ENCODE peak calls at places on chromosomes 5 and 9, in ten cellular contexts. U, E, G, L, T, P, Q, R, M and F are unnamed samples.
A peak's percentile ranks its signal among the peaks of the same experiment; 100 is the strongest.

GRCh38 chr5:35454011-35454525 is 163.6 kb upstream of the SPEF2 start:
- DNase-seq in U (no peak), E (peak; percentile 65), G (no peak), L (no peak), T (no peak), P (no peak), Q (no peak), R (no peak), M (no peak), F (no peak)

GRCh38 chr5:57698785-57699184 is 216.2 kb upstream of the ACTBL2 start:
- DNase-seq in U (peak; percentile 56), E (peak; percentile 58), G (peak; percentile 31), L (no peak), T (no peak), P (no peak), Q (no peak), R (no peak), M (no peak), F (no peak)

GRCh38 chr5:134438268-134438622 is 26.6 kb upstream of the CDKN2AIPNL start:
- DNase-seq in U (no peak), E (peak; percentile 86), G (peak; percentile 97), L (no peak), T (no peak), P (peak; percentile 27), Q (no peak), R (no peak), M (peak; percentile 48), F (peak; percentile 95)

GRCh38 chr9:79858509-79858908 is 286.7 kb downstream of the TLE4 start:
- DNase-seq in U (no peak), E (peak; percentile 57), G (peak; percentile 55), L (no peak), T (no peak), P (no peak), Q (no peak), R (no peak), M (peak; percentile 44), F (peak; percentile 4)

GRCh38 chr9:75186767-75187380 is 98.6 kb downstream of the OSTF1 start:
- DNase-seq in U (no peak), E (peak; percentile 23), G (peak; percentile 55), L (peak; percentile 17), T (no peak), P (no peak), Q (no peak), R (no peak), M (peak; percentile 23), F (peak; percentile 33)

GRCh38 chr5:38622723-38623129 is 66.3 kb upstream of the LIFR start:
- DNase-seq in U (no peak), E (no peak), G (no peak), L (no peak), T (no peak), P (no peak), Q (no peak), R (no peak), M (no peak), F (no peak)

GRCh38 chr5:677131-678101 is 15.7 kb downstream of the TPPP start:
- DNase-seq in U (no peak), E (no peak), G (no peak), L (no peak), T (no peak), P (no peak), Q (no peak), R (no peak), M (no peak), F (no peak)

GRCh38 chr9:103707181-103707580 is 386.9 kb upstream of the SMC2 start:
- DNase-seq in U (no peak), E (peak; percentile 0), G (no peak), L (no peak), T (no peak), P (no peak), Q (no peak), R (no peak), M (no peak), F (peak; percentile 16)

GRCh38 chr5:65070026-65070425 is 301.3 kb downstream of the CWC27 start:
- DNase-seq in U (no peak), E (no peak), G (no peak), L (peak; percentile 59), T (no peak), P (no peak), Q (no peak), R (no peak), M (no peak), F (no peak)

GRCh38 chr9:91817493-91818225 is 132.4 kb downstream of the ROR2 start:
- DNase-seq in U (peak; percentile 45), E (peak; percentile 62), G (peak; percentile 71), L (no peak), T (no peak), P (peak; percentile 69), Q (no peak), R (no peak), M (peak; percentile 57), F (peak; percentile 99)

GRCh38 chr5:128038641-128039040 is 44.9 kb upstream of the SLC12A2 start:
- DNase-seq in U (no peak), E (peak; percentile 66), G (peak; percentile 69), L (no peak), T (no peak), P (peak; percentile 29), Q (no peak), R (no peak), M (peak; percentile 34), F (peak; percentile 31)